ENCODE peak calls at places on chromosomes 4 and X, in five cellular contexts. L, D, O, X and S are unnamed samples.

GRCh38 chrX:20523626-20524312 is 257.1 kb upstream of the RPS6KA3 start:
- DNase-seq in L (peak), D (peak), O (no peak), X (no peak), S (peak)

GRCh38 chrX:53251307-53251706 is 26.3 kb upstream of the KDM5C start:
- DNase-seq in L (no peak), D (no peak), O (no peak), X (peak), S (no peak)

GRCh38 chr4:174523003-174523693 is 860 bp upstream of the HPGD start:
- DNase-seq in L (no peak), D (peak), O (no peak), X (peak), S (no peak)

GRCh38 chr4:73012673-73013072 is 56.8 kb downstream of the COX18 start:
- DNase-seq in L (no peak), D (no peak), O (no peak), X (no peak), S (no peak)

GRCh38 chr4:172952052-172952451 is 216.6 kb upstream of the GALNT7 start:
- DNase-seq in L (no peak), D (no peak), O (no peak), X (no peak), S (no peak)

GRCh38 chr4:121846662-121847061 is 23.0 kb upstream of the CCNA2 start:
- DNase-seq in L (no peak), D (no peak), O (no peak), X (no peak), S (no peak)

GRCh38 chr4:110639207-110640092 is 16.6 kb upstream of the PITX2 start:
- DNase-seq in L (no peak), D (no peak), O (no peak), X (peak), S (no peak)

GRCh38 chrX:33336783-33337182 is 125.4 kb upstream of the DMD start:
- DNase-seq in L (no peak), D (no peak), O (no peak), X (peak), S (no peak)

GRCh38 chrX:153623310-153624029 is 23.5 kb upstream of the DUSP9 start:
- DNase-seq in L (no peak), D (no peak), O (no peak), X (no peak), S (no peak)

GRCh38 chr4:174550541-174550940 is 28.3 kb upstream of the HPGD start:
- DNase-seq in L (no peak), D (no peak), O (no peak), X (no peak), S (no peak)

GRCh38 chrX:151538190-151539122 is 25.0 kb upstream of the PASD1 start:
- DNase-seq in L (no peak), D (no peak), O (no peak), X (no peak), S (no peak)

GRCh38 chrX:41085883-41086626 is 810 bp downstream of the USP9X start:
- DNase-seq in L (no peak), D (no peak), O (peak), X (peak), S (peak)

GRCh38 chrX:150989420-150989819 is 6.3 kb downstream of the HMGB3 start:
- DNase-seq in L (no peak), D (no peak), O (no peak), X (no peak), S (no peak)

GRCh38 chrX:77398341-77398740 is 48.8 kb upstream of the FGF16 start:
- DNase-seq in L (no peak), D (no peak), O (no peak), X (no peak), S (no peak)

GRCh38 chr4:73408181-73408867 is 4.2 kb downstream of the ALB start:
- DNase-seq in L (no peak), D (no peak), O (no peak), X (no peak), S (no peak)

GRCh38 chr4:92304636-92305035 is 870 bp downstream of the GRID2 start:
- DNase-seq in L (no peak), D (no peak), O (no peak), X (peak), S (no peak)

GRCh38 chrX:1528884-1529203 is 8.1 kb downstream of the P2RY8 start:
- DNase-seq in L (no peak), D (no peak), O (no peak), X (no peak), S (no peak)

GRCh38 chr4:15894393-15894792 is 44.1 kb downstream of the FGFBP1 start:
- DNase-seq in L (no peak), D (no peak), O (no peak), X (no peak), S (no peak)
- H3K27ac ChIP-seq in L (no peak), D (no peak), O (no peak), X (peak), S (no peak)

DNA sequence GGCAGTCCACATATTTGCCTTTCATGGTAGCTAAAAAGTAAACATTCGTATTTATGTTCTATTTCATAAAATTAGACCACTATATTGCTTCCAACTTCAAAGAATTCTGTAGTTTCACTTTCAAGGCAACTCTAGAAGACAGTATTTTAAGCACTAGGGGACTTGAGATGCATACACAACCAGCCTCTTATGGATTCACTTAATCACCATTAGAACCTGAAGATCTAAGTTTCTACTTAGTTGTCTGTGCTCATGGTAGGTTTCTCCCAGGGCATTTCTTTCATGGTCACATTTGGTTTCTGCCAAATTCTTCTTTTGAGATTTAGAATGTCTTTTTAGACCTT is 209.9 kb upstream of the HCCS start:
- DNase-seq in L (no peak), D (no peak), O (no peak), X (no peak), S (peak)
- H3K27ac ChIP-seq in L (no peak), D (no peak), O (no peak), X (peak), S (no peak)

GRCh38 chrX:129606918-129607317 is 47.8 kb downstream of the APLN start:
- DNase-seq in L (peak), D (peak), O (peak), X (peak), S (peak)
- H3K27ac ChIP-seq in L (no peak), D (no peak), O (no peak), X (no peak), S (no peak)

GRCh38 chr4:22597471-22597870 is 81.6 kb upstream of the ADGRA3 start:
- DNase-seq in L (no peak), D (no peak), O (no peak), X (no peak), S (no peak)
- H3K27ac ChIP-seq in L (no peak), D (no peak), O (no peak), X (no peak), S (no peak)

GRCh38 chr4:163590103-163590502 is 95.6 kb downstream of the TMA16 start:
- DNase-seq in L (no peak), D (no peak), O (no peak), X (no peak), S (no peak)

GRCh38 chr4:163592207-163592606 is 97.7 kb downstream of the TMA16 start:
- DNase-seq in L (no peak), D (no peak), O (no peak), X (no peak), S (no peak)

GRCh38 chr4:163587867-163588266 is 93.4 kb downstream of the TMA16 start:
- DNase-seq in L (no peak), D (no peak), O (no peak), X (no peak), S (peak)

GRCh38 chr4:163590609-163591264 is 96.2 kb downstream of the TMA16 start:
- DNase-seq in L (no peak), D (no peak), O (no peak), X (no peak), S (no peak)

DNA sequence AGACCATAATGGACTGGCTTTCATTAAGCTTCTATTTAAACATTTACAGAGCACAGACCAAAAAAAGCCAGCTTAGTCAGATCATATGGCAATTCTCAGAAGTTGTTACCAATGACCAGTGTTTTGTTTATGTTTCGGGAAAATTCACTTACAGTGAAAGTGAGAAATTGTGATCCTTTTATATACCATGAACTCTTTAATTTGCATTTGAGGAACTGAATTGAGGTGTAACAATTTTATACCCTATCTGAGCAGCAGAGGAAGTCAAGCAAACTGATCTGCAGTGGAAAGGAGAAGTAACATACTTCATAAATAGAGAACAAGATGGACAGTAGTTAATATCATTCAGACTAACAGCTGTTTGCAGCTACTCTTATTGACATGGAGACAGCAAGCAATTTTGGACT is 97.1 kb downstream of the TMA16 start:
- DNase-seq in L (no peak), D (no peak), O (no peak), X (no peak), S (no peak)
- H3K27ac ChIP-seq in L (no peak), D (no peak), O (no peak), X (no peak), S (no peak)

GRCh38 chr4:24582235-24582863 is 2.0 kb downstream of the DHX15 start:
- DNase-seq in L (no peak), D (no peak), O (no peak), X (no peak), S (no peak)
- H3K27ac ChIP-seq in L (peak), D (peak), O (peak), X (no peak), S (no peak)

GRCh38 chr4:118753096-118753495 is 67.9 kb downstream of the METTL14 start:
- DNase-seq in L (no peak), D (no peak), O (no peak), X (no peak), S (no peak)
- H3K27ac ChIP-seq in L (no peak), D (no peak), O (peak), X (no peak), S (no peak)

DNA sequence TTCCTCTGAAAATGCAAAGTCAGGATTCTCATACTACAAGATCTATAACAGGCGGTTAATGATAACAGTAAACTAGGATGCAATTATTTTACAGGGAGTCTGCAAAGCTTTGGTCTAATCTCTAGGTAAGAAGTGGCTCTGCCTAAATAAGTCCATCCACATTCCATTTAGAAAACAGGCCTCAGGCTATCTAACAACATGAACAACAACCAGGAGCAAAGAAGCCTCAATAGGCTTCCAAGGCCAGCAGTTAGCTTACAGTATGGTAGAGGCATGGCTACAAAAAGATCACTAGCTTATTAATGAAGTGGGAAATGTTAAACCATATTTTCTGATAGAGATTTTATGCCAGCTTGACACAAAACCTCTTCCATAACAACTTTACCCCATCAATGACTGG is 6.4 kb downstream of the MAB21L2 start:
- DNase-seq in L (no peak), D (no peak), O (no peak), X (no peak), S (no peak)
- H3K27ac ChIP-seq in L (no peak), D (no peak), O (no peak), X (no peak), S (no peak)

GRCh38 chr4:74716436-74716765 is 77.9 kb downstream of the BTC start:
- DNase-seq in L (no peak), D (no peak), O (no peak), X (no peak), S (peak)
- H3K27ac ChIP-seq in L (no peak), D (no peak), O (no peak), X (no peak), S (peak)